ENCODE peak calls at places on chromosomes 7 and 10, in four cellular contexts. C is A549, M is IMR-90, A is K562. Y is an unnamed sample.

GRCh38 chr10:42583828-42584227 is 54.5 kb downstream of the ZNF33B start:
- DNase-seq in C (no peak), A (peak; percentile 28), M (no peak), Y (no peak)

GRCh38 chr7:27187702-27188665 is 3.0 kb upstream of the HOXA11 start:
- DNase-seq in A (no peak), M (no peak), C (no peak), Y (no peak)

GRCh38 chr10:109922976-109923921 is at the start of gene XPNPEP1:
- DNase-seq in M (peak; percentile 83), A (peak; percentile 89), C (peak; percentile 81), Y (peak; percentile 60)

GRCh38 chr10:30639946-30640786 is 10.6 kb upstream of the LYZL2 start:
- DNase-seq in C (peak; percentile 77), A (peak; percentile 37), M (peak; percentile 77), Y (peak; percentile 61)

GRCh38 chr7:120554960-120555571 is 282.1 kb downstream of the KCND2 start:
- DNase-seq in A (peak; percentile 47), M (peak; percentile 47), C (peak; percentile 55), Y (peak; percentile 47)

GRCh38 chr7:91941450-91941849 is 788 bp downstream of the AKAP9 start:
- DNase-seq in C (peak; percentile 35), A (peak; percentile 30), M (peak; percentile 18), Y (no peak)

GRCh38 chr10:25815999-25816768 is 117.8 kb upstream of the MYO3A start:
- DNase-seq in M (no peak), A (no peak), C (no peak), Y (no peak)

GRCh38 chr10:31194986-31195385 is 124.0 kb upstream of the ZEB1 start:
- DNase-seq in A (no peak), C (no peak), M (peak; percentile 43), Y (no peak)

GRCh38 chr10:128431083-128431482 is 304.9 kb upstream of the MKI67 start:
- DNase-seq in A (no peak), M (no peak), C (no peak), Y (no peak)

GRCh38 chr7:31751726-31752125 is 64.7 kb downstream of the PPP1R17 start:
- DNase-seq in M (no peak), A (no peak), C (no peak), Y (no peak)

GRCh38 chr10:86945361-86946214 is 11.8 kb downstream of the MMRN2 start:
- DNase-seq in C (peak; percentile 56), M (no peak), A (no peak), Y (no peak)

GRCh38 chr7:92133737-92134270 is 473 bp downstream of the CYP51A1 start:
- DNase-seq in A (peak; percentile 86), C (peak; percentile 78), M (peak; percentile 61), Y (peak; percentile 33)

GRCh38 chr7:51352174-51353145 is 35.9 kb upstream of the COBL start:
- DNase-seq in C (no peak), A (no peak), M (no peak), Y (no peak)

GRCh38 chr10:129883029-129883428 is 81.0 kb downstream of the EBF3 start:
- DNase-seq in C (no peak), M (no peak), A (no peak), Y (no peak)

GRCh38 chr10:103793429-103793828 is 61.9 kb downstream of the SH3PXD2A start:
- DNase-seq in M (no peak), C (peak; percentile 16), A (no peak), Y (no peak)

GRCh38 chr7:3867847-3868246 is 566.8 kb downstream of the SDK1 start:
- DNase-seq in M (peak; percentile 71), C (no peak), A (no peak), Y (no peak)

GRCh38 chr7:1534330-1535099 is 4.0 kb downstream of the MAFK start:
- DNase-seq in A (no peak), M (no peak), C (peak; percentile 64), Y (no peak)

GRCh38 chr10:43461950-43462349 is 25.0 kb downstream of the ZNF487 start:
- DNase-seq in M (peak; percentile 85), A (peak; percentile 67), C (peak; percentile 86), Y (peak; percentile 80)

GRCh38 chr7:116674508-116675173 is 2.6 kb downstream of the MET start:
- DNase-seq in C (peak; percentile 56), M (peak; percentile 40), A (no peak), Y (no peak)

GRCh38 chr7:131536361-131536849 is 20.0 kb downstream of the PODXL start:
- DNase-seq in A (no peak), M (no peak), C (no peak), Y (no peak)

GRCh38 chr7:31493714-31494181 is 20.1 kb upstream of the ITPRID1 start:
- DNase-seq in C (no peak), A (no peak), M (no peak), Y (no peak)

GRCh38 chr7:158791133-158791532 is 38.2 kb downstream of the ESYT2 start:
- DNase-seq in C (no peak), A (no peak), M (no peak), Y (no peak)

GRCh38 chr7:151642746-151643145 is 123.1 kb upstream of the RHEB start:
- DNase-seq in M (no peak), A (no peak), C (no peak), Y (no peak)

GRCh38 chr7:156064921-156065386 is 252.7 kb upstream of the SHH start:
- DNase-seq in M (peak; percentile 5), A (no peak), C (peak; percentile 9), Y (no peak)

GRCh38 chr10:106401161-106401560 is 763.3 kb downstream of the SORCS1 start:
- DNase-seq in A (no peak), M (peak; percentile 40), C (no peak), Y (no peak)

GRCh38 chr7:82443044-82443800 is at the start of gene CACNA2D1:
- DNase-seq in A (no peak), C (no peak), M (no peak), Y (no peak)

GRCh38 chr7:132446666-132447217 is 129.5 kb downstream of the PLXNA4 start:
- DNase-seq in M (no peak), C (no peak), A (no peak), Y (no peak)

GRCh38 chr7:158512869-158513268 is 74.8 kb downstream of the PTPRN2 start:
- DNase-seq in M (no peak), A (no peak), C (no peak), Y (no peak)

GRCh38 chr10:129761573-129761972 is 202.5 kb downstream of the EBF3 start:
- DNase-seq in A (no peak), M (no peak), C (no peak), Y (no peak)

GRCh38 chr10:73424478-73424877 is 8.9 kb downstream of the MSS51 start:
- DNase-seq in C (no peak), M (no peak), A (no peak), Y (no peak)

GRCh38 chr7:101678138-101678479 is 49.0 kb upstream of the MYL10 start:
- DNase-seq in M (no peak), C (no peak), A (no peak), Y (no peak)

GRCh38 chr7:155764432-155764798 is 47.8 kb downstream of the SHH start:
- DNase-seq in M (no peak), C (no peak), A (no peak), Y (no peak)

GRCh38 chr7:157228864-157229422 is 90.2 kb downstream of the UBE3C start:
- DNase-seq in C (peak; percentile 53), M (peak; percentile 31), A (peak; percentile 41), Y (no peak)

GRCh38 chr10:88374392-88375145 is 208.5 kb downstream of the RNLS start:
- DNase-seq in A (no peak), C (no peak), M (no peak), Y (no peak)

GRCh38 chr7:47102442-47102841 is 479.5 kb downstream of the TNS3 start:
- DNase-seq in C (no peak), M (no peak), A (no peak), Y (no peak)

GRCh38 chr10:68367121-68367520 is 34.4 kb upstream of the PBLD start:
- DNase-seq in C (no peak), M (no peak), A (no peak), Y (no peak)

GRCh38 chr7:128094111-128094570 is 62.9 kb upstream of the LRRC4 start:
- DNase-seq in M (no peak), C (no peak), A (no peak), Y (no peak)

GRCh38 chr7:36034020-36034419 is 119.0 kb upstream of the EEPD1 start:
- DNase-seq in M (peak; percentile 49), A (no peak), C (peak; percentile 61), Y (no peak)

GRCh38 chr7:5422324-5423271 is 1.0 kb downstream of the TNRC18 start:
- DNase-seq in C (no peak), M (peak; percentile 24), A (peak; percentile 45), Y (no peak)

GRCh38 chr10:49415109-49415508 is 19.2 kb upstream of the DRGX start:
- DNase-seq in M (no peak), A (no peak), C (no peak), Y (no peak)

GRCh38 chr10:49417311-49418052 is 21.6 kb upstream of the DRGX start:
- DNase-seq in A (no peak), C (no peak), M (no peak), Y (no peak)

GRCh38 chr10:49418053-49418326 is 22.1 kb upstream of the DRGX start:
- DNase-seq in C (no peak), A (no peak), M (no peak), Y (no peak)

GRCh38 chr10:49414496-49414895 is 18.6 kb upstream of the DRGX start:
- DNase-seq in A (no peak), M (no peak), C (no peak), Y (no peak)

GRCh38 chr10:49415846-49416245 is 20.0 kb upstream of the DRGX start:
- DNase-seq in M (no peak), C (no peak), A (no peak), Y (no peak)
- TF ChIP-seq RAD21 in M (no peak), C (no peak), A (no peak), Y (no peak)

GRCh38 chr10:70909326-70909935 is 21.1 kb upstream of the PCBD1 start:
- DNase-seq in C (no peak), A (no peak), M (no peak), Y (no peak)
- TF ChIP-seq RAD21 in C (no peak), A (no peak), M (no peak), Y (no peak)

DNA sequence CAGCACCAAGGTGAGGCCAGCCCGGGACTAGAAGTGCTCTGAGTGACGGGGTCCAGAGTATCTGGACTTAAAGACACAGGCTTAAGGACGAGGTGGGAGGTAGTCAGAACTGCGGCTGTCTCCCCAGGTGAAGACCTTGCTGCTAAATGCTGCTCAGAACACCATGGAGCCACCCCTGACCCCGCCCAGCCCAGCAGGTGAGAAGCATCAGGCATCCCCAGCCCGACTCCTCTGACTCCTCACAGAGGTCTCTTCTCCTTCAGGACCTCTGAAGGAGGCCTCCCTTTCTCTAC is 5.8 kb downstream of the NFKB2 start:
- DNase-seq in M (no peak), C (no peak), A (no peak), Y (no peak)
- TF ChIP-seq RAD21 in M (no peak), C (no peak), A (no peak), Y (no peak)

GRCh38 chr10:4103586-4103985 is 318.6 kb upstream of the KLF6 start:
- DNase-seq in M (no peak), A (no peak), C (no peak), Y (no peak)
- TF ChIP-seq RAD21 in M (no peak), A (no peak), C (no peak), Y (no peak)

Y was measured in HCT116.